ENCODE peak calls at places on chromosomes 13 and 19, in seven cellular contexts. A is lower lobe of right lung, E is psoas muscle, N is cardiac muscle cell, P is tibial artery, M is fibroblast of mammary gland, G is cardiac fibroblast. R is an unnamed sample.

GRCh38 chr13:71789952-71790351 is 77.1 kb downstream of the DACH1 start:
- DNase-seq in A (no peak), E (no peak), N (peak), P (no peak), M (no peak), G (peak), R (no peak)

GRCh38 chr13:97692628-97693027 is 258.7 kb downstream of the RAP2A start:
- DNase-seq in A (no peak), E (no peak), N (peak), P (no peak), M (no peak), G (no peak), R (no peak)

GRCh38 chr19:44807652-44808462 is 1.0 kb upstream of the BCAM start:
- DNase-seq in A (peak), E (no peak), N (peak), P (no peak), M (peak), G (peak), R (peak)

GRCh38 chr13:63737418-63737817 is 2321.8 kb upstream of the PCDH20 start:
- DNase-seq in A (no peak), E (no peak), N (no peak), P (no peak), M (no peak), G (no peak), R (no peak)

GRCh38 chr13:44013666-44014291 is 134.1 kb downstream of the LACC1 start:
- DNase-seq in A (no peak), E (no peak), N (peak), P (no peak), M (peak), G (peak), R (no peak)

GRCh38 chr19:49231804-49232203 is 74.2 kb downstream of the TRPM4 start:
- DNase-seq in A (no peak), E (no peak), N (no peak), P (no peak), M (no peak), G (no peak), R (peak)

GRCh38 chr13:99373436-99373835 is 66.2 kb upstream of the GPR183 start:
- DNase-seq in A (no peak), E (no peak), N (no peak), P (no peak), M (no peak), G (no peak), R (no peak)

GRCh38 chr13:81987159-81987558 is 1646.2 kb upstream of the SPRY2 start:
- DNase-seq in A (no peak), E (no peak), N (no peak), P (no peak), M (no peak), G (no peak), R (no peak)

GRCh38 chr13:75372517-75372916 is 109.5 kb downstream of the TBC1D4 start:
- DNase-seq in A (no peak), E (no peak), N (peak), P (no peak), M (peak), G (peak), R (no peak)

GRCh38 chr19:35120898-35121297 is 5.3 kb downstream of the FXYD3 start:
- DNase-seq in A (no peak), E (peak), N (no peak), P (no peak), M (peak), G (peak), R (no peak)

GRCh38 chr13:102293723-102294122 is 108.1 kb downstream of the FGF14 start:
- DNase-seq in A (no peak), E (no peak), N (no peak), P (no peak), M (no peak), G (no peak), R (no peak)

GRCh38 chr13:53068841-53069520 is 40.4 kb downstream of the OLFM4 start:
- DNase-seq in A (no peak), E (no peak), N (no peak), P (no peak), M (no peak), G (no peak), R (no peak)
- TF ChIP-seq CTCF in A (no peak), E (no peak), N (no peak), P (no peak), M (no peak), G (no peak), R (no peak)

DNA sequence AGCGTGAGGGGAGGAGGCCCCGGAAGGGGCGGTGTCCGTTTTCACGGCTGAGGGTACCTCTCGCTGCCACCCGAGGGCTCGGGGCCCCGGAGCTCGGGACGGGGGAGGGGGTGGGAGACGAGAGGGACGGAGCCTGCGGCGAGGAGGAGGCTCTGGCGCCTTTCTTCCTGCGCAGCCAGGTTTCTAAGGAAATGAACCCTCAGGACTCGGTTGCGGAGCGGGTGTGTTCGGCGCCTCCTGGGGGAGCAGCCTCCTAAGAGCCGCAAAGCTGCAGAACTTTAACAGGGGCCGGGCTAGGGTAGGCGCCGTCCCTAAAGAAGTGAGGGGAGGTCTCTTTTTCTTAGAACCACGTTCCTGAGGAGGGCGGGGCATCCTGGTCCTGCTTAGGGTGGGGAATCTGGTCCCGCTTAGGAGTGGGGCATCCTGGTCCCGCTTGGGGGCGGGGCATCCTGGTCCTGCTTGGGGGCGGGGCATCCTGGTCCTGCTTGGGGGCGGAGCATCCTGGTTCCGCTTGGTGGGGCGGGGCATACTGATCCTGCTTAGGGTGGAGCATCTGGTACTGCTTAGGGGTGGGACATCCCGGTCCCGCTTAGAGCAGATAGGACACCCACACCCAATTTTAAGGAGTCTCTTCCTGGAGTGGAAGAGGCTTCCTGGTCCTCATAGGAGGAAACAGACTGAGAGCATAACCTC is 6.2 kb downstream of the SYT5 start:
- DNase-seq in A (no peak), E (no peak), N (peak), P (peak), M (peak), G (peak), R (peak)
- TF ChIP-seq CTCF in A (no peak), E (no peak), N (no peak), P (no peak), M (no peak), G (no peak), R (no peak)

GRCh38 chr19:18203863-18204393 is at the start of gene RAB3A:
- DNase-seq in A (peak), E (peak), N (peak), P (peak), M (peak), G (peak), R (peak)
- TF ChIP-seq CTCF in A (no peak), E (no peak), N (no peak), P (peak), M (no peak), G (no peak), R (no peak)

GRCh38 chr19:17327654-17328516 is 6.8 kb downstream of the ANO8 start:
- DNase-seq in A (peak), E (no peak), N (peak), P (no peak), M (no peak), G (no peak), R (peak)
- TF ChIP-seq CTCF in A (peak), E (no peak), N (peak), P (no peak), M (no peak), G (no peak), R (no peak)

GRCh38 chr13:39781381-39781780 is 125.9 kb downstream of the COG6 start:
- DNase-seq in A (no peak), E (no peak), N (no peak), P (no peak), M (no peak), G (no peak), R (no peak)

GRCh38 chr13:39779337-39780270 is 124.1 kb downstream of the COG6 start:
- DNase-seq in A (no peak), E (no peak), N (peak), P (no peak), M (peak), G (peak), R (no peak)

GRCh38 chr13:39784347-39784746 is 128.9 kb downstream of the COG6 start:
- DNase-seq in A (no peak), E (no peak), N (no peak), P (no peak), M (peak), G (peak), R (no peak)

GRCh38 chr13:39786091-39786490 is 130.6 kb downstream of the COG6 start:
- DNase-seq in A (no peak), E (no peak), N (peak), P (no peak), M (no peak), G (no peak), R (no peak)

GRCh38 chr13:39783051-39783450 is 127.6 kb downstream of the COG6 start:
- DNase-seq in A (no peak), E (no peak), N (peak), P (no peak), M (peak), G (peak), R (no peak)
- TF ChIP-seq CTCF in A (no peak), E (no peak), N (no peak), P (no peak), M (peak), G (no peak), R (no peak)

GRCh38 chr19:33373701-33374405 is at the start of gene CEBPG:
- DNase-seq in A (peak), E (peak), N (peak), P (no peak), M (peak), G (peak), R (peak)
- TF ChIP-seq CTCF in A (peak), E (peak), N (no peak), P (peak), M (no peak), G (no peak), R (peak)